ENCODE peak calls at places on chromosomes 7 and 10, in seven cellular contexts. One of them, this sample, is unnamed.

GRCh38 chr7:95628831-95629439 is 32.6 kb upstream of the PDK4 start:
- DNase-seq in endothelial cell: no peak
- DNase-seq in AG09319: no peak
- DNase-seq in activated CD8-positive, alpha-beta T cell treated with anti-CD3 and anti-CD28 coated beads for 36 hours: no peak
- DNase-seq in IMR-90: peak; percentile 13
- DNase-seq in HFF-Myc: no peak
- DNase-seq in tibial nerve: no peak
- DNase-seq in this sample: peak; percentile 33

GRCh38 chr10:116044722-116045374 is 228.2 kb downstream of the GFRA1 start:
- DNase-seq in AG09319: peak; percentile 7
- DNase-seq in activated CD8-positive, alpha-beta T cell treated with anti-CD3 and anti-CD28 coated beads for 36 hours: no peak
- DNase-seq in endothelial cell: no peak
- DNase-seq in IMR-90: no peak
- DNase-seq in tibial nerve: peak; percentile 41
- DNase-seq in HFF-Myc: no peak
- DNase-seq in this sample: no peak

GRCh38 chr10:33136271-33136670 is 178.2 kb upstream of the ITGB1 start:
- DNase-seq in AG09319: peak; percentile 53
- DNase-seq in endothelial cell: no peak
- DNase-seq in HFF-Myc: no peak
- DNase-seq in tibial nerve: no peak
- DNase-seq in IMR-90: peak; percentile 77
- DNase-seq in activated CD8-positive, alpha-beta T cell treated with anti-CD3 and anti-CD28 coated beads for 36 hours: peak; percentile 45
- DNase-seq in this sample: peak; percentile 87

GRCh38 chr10:50605280-50606270 is 18.2 kb downstream of the SGMS1 start:
- DNase-seq in AG09319: peak; percentile 87
- DNase-seq in IMR-90: peak; percentile 98
- DNase-seq in endothelial cell: no peak
- DNase-seq in activated CD8-positive, alpha-beta T cell treated with anti-CD3 and anti-CD28 coated beads for 36 hours: no peak
- DNase-seq in HFF-Myc: no peak
- DNase-seq in tibial nerve: peak; percentile 56
- DNase-seq in this sample: peak; percentile 97

GRCh38 chr7:148155826-148156225 is 434.7 kb upstream of the C7orf33 start:
- DNase-seq in HFF-Myc: no peak
- DNase-seq in IMR-90: no peak
- DNase-seq in tibial nerve: no peak
- DNase-seq in AG09319: no peak
- DNase-seq in activated CD8-positive, alpha-beta T cell treated with anti-CD3 and anti-CD28 coated beads for 36 hours: no peak
- DNase-seq in endothelial cell: no peak
- DNase-seq in this sample: no peak

GRCh38 chr7:45180084-45180986 is 22.7 kb downstream of the RAMP3 start:
- DNase-seq in IMR-90: no peak
- DNase-seq in HFF-Myc: no peak
- DNase-seq in activated CD8-positive, alpha-beta T cell treated with anti-CD3 and anti-CD28 coated beads for 36 hours: no peak
- DNase-seq in endothelial cell: no peak
- DNase-seq in tibial nerve: no peak
- DNase-seq in AG09319: no peak
- DNase-seq in this sample: no peak

GRCh38 chr7:22700559-22701002 is 26.4 kb upstream of the IL6 start:
- DNase-seq in HFF-Myc: no peak
- DNase-seq in activated CD8-positive, alpha-beta T cell treated with anti-CD3 and anti-CD28 coated beads for 36 hours: no peak
- DNase-seq in endothelial cell: no peak
- DNase-seq in IMR-90: peak; percentile 86
- DNase-seq in AG09319: no peak
- DNase-seq in tibial nerve: no peak
- DNase-seq in this sample: no peak

GRCh38 chr7:149456770-149457421 is 4.0 kb downstream of the ZNF777 start:
- DNase-seq in activated CD8-positive, alpha-beta T cell treated with anti-CD3 and anti-CD28 coated beads for 36 hours: no peak
- DNase-seq in IMR-90: peak; percentile 20
- DNase-seq in tibial nerve: no peak
- DNase-seq in AG09319: no peak
- DNase-seq in endothelial cell: no peak
- DNase-seq in HFF-Myc: no peak
- DNase-seq in this sample: peak; percentile 25

GRCh38 chr7:101554584-101555268 is 74.4 kb downstream of the MYL10 start:
- DNase-seq in activated CD8-positive, alpha-beta T cell treated with anti-CD3 and anti-CD28 coated beads for 36 hours: no peak
- DNase-seq in endothelial cell: no peak
- DNase-seq in AG09319: no peak
- DNase-seq in HFF-Myc: no peak
- DNase-seq in tibial nerve: no peak
- DNase-seq in IMR-90: no peak
- DNase-seq in this sample: no peak

GRCh38 chr10:66799474-66799873 is 126.4 kb upstream of the LRRTM3 start:
- DNase-seq in HFF-Myc: no peak
- DNase-seq in AG09319: no peak
- DNase-seq in activated CD8-positive, alpha-beta T cell treated with anti-CD3 and anti-CD28 coated beads for 36 hours: no peak
- DNase-seq in tibial nerve: no peak
- DNase-seq in IMR-90: no peak
- DNase-seq in endothelial cell: no peak
- DNase-seq in this sample: no peak

GRCh38 chr7:151141855-151142685 is 25.4 kb downstream of the GBX1 start:
- DNase-seq in tibial nerve: no peak
- DNase-seq in endothelial cell: no peak
- DNase-seq in activated CD8-positive, alpha-beta T cell treated with anti-CD3 and anti-CD28 coated beads for 36 hours: no peak
- DNase-seq in HFF-Myc: no peak
- DNase-seq in AG09319: no peak
- DNase-seq in IMR-90: no peak
- DNase-seq in this sample: no peak

GRCh38 chr10:132111871-132112341 is 46.2 kb downstream of the JAKMIP3 start:
- DNase-seq in AG09319: no peak
- DNase-seq in endothelial cell: peak; percentile 1
- DNase-seq in HFF-Myc: no peak
- DNase-seq in activated CD8-positive, alpha-beta T cell treated with anti-CD3 and anti-CD28 coated beads for 36 hours: no peak
- DNase-seq in IMR-90: no peak
- DNase-seq in tibial nerve: no peak
- DNase-seq in this sample: no peak

GRCh38 chr10:5470062-5470751 is 29.2 kb downstream of the CALML5 start:
- DNase-seq in AG09319: no peak
- DNase-seq in endothelial cell: no peak
- DNase-seq in activated CD8-positive, alpha-beta T cell treated with anti-CD3 and anti-CD28 coated beads for 36 hours: no peak
- DNase-seq in IMR-90: no peak
- DNase-seq in HFF-Myc: no peak
- DNase-seq in tibial nerve: no peak
- DNase-seq in this sample: no peak

GRCh38 chr10:51897560-51897959 is 198.2 kb upstream of the CSTF2T start:
- DNase-seq in HFF-Myc: no peak
- DNase-seq in AG09319: no peak
- DNase-seq in endothelial cell: no peak
- DNase-seq in tibial nerve: no peak
- DNase-seq in activated CD8-positive, alpha-beta T cell treated with anti-CD3 and anti-CD28 coated beads for 36 hours: no peak
- DNase-seq in IMR-90: no peak
- DNase-seq in this sample: no peak

GRCh38 chr7:5450549-5451327 is 27.1 kb upstream of the TNRC18 start:
- DNase-seq in IMR-90: peak; percentile 34
- DNase-seq in activated CD8-positive, alpha-beta T cell treated with anti-CD3 and anti-CD28 coated beads for 36 hours: peak; percentile 63
- DNase-seq in tibial nerve: peak; percentile 55
- DNase-seq in HFF-Myc: no peak
- DNase-seq in AG09319: no peak
- DNase-seq in endothelial cell: peak; percentile 65
- DNase-seq in this sample: peak; percentile 50

GRCh38 chr7:89757910-89758309 is 396.4 kb upstream of the STEAP1 start:
- DNase-seq in IMR-90: no peak
- DNase-seq in endothelial cell: no peak
- DNase-seq in activated CD8-positive, alpha-beta T cell treated with anti-CD3 and anti-CD28 coated beads for 36 hours: no peak
- DNase-seq in AG09319: no peak
- DNase-seq in HFF-Myc: no peak
- DNase-seq in tibial nerve: no peak
- DNase-seq in this sample: peak; percentile 35

GRCh38 chr7:64184376-64184775 is 22.6 kb upstream of the ZNF735 start:
- DNase-seq in endothelial cell: no peak
- DNase-seq in HFF-Myc: no peak
- DNase-seq in activated CD8-positive, alpha-beta T cell treated with anti-CD3 and anti-CD28 coated beads for 36 hours: no peak
- DNase-seq in AG09319: no peak
- DNase-seq in IMR-90: no peak
- DNase-seq in tibial nerve: no peak
- DNase-seq in this sample: no peak

GRCh38 chr7:64183827-64184372 is 23.1 kb upstream of the ZNF735 start:
- DNase-seq in tibial nerve: no peak
- DNase-seq in AG09319: no peak
- DNase-seq in activated CD8-positive, alpha-beta T cell treated with anti-CD3 and anti-CD28 coated beads for 36 hours: no peak
- DNase-seq in HFF-Myc: no peak
- DNase-seq in IMR-90: no peak
- DNase-seq in endothelial cell: no peak
- DNase-seq in this sample: no peak

GRCh38 chr7:64181586-64181985 is 25.4 kb upstream of the ZNF735 start:
- DNase-seq in HFF-Myc: no peak
- DNase-seq in endothelial cell: no peak
- DNase-seq in activated CD8-positive, alpha-beta T cell treated with anti-CD3 and anti-CD28 coated beads for 36 hours: no peak
- DNase-seq in tibial nerve: no peak
- DNase-seq in IMR-90: no peak
- DNase-seq in AG09319: no peak
- DNase-seq in this sample: no peak

GRCh38 chr7:64182036-64182790 is 24.8 kb upstream of the ZNF735 start:
- DNase-seq in HFF-Myc: no peak
- DNase-seq in activated CD8-positive, alpha-beta T cell treated with anti-CD3 and anti-CD28 coated beads for 36 hours: no peak
- DNase-seq in AG09319: no peak
- DNase-seq in endothelial cell: no peak
- DNase-seq in IMR-90: no peak
- DNase-seq in tibial nerve: no peak
- DNase-seq in this sample: no peak

DNA sequence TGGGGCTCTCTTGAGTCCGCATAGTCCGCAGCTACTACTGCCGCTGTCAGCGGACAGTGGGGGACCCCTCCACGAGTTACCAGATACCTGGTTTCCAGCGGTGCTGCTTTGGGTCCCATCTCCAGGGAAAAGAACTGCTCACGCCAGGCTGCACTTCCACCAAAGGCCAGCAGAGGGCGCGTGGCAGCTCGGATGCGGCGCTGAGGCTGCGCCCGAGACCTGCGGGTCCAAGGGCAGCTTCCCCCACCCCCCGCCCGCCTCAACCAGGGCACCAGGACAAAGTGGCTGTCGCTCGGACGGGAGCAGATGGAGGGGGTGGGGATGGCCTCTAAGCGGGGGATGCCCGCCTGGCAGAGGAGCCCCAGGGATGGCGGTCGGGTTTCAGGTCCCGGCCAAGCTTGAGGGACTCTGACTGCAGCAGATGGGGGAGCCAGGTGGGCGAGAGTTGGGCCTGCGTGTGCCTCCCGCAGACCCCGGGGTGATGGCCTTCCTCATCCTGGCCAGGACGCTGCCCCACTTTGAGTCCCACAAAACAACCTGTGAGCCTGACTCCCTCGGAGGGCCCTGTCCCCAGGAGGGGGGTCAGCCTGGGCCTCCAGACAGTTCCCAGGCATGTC is 23.8 kb upstream of the ZNF735 start:
- DNase-seq in AG09319: no peak
- DNase-seq in activated CD8-positive, alpha-beta T cell treated with anti-CD3 and anti-CD28 coated beads for 36 hours: peak; percentile 47
- DNase-seq in tibial nerve: no peak
- DNase-seq in HFF-Myc: no peak
- DNase-seq in endothelial cell: no peak
- DNase-seq in IMR-90: no peak
- DNase-seq in this sample: no peak
- TF ChIP-seq CTCF in AG09319: peak; percentile 20
- TF ChIP-seq CTCF in activated CD8-positive, alpha-beta T cell treated with anti-CD3 and anti-CD28 coated beads for 36 hours: peak; percentile 84
- TF ChIP-seq CTCF in tibial nerve: peak; percentile 65
- TF ChIP-seq CTCF in HFF-Myc: peak; percentile 47
- TF ChIP-seq CTCF in endothelial cell: peak; percentile 51
- TF ChIP-seq CTCF in IMR-90: peak; percentile 22
- TF ChIP-seq CTCF in this sample: peak; percentile 29

GRCh38 chr7:43208189-43208588 is 95.7 kb downstream of the HECW1 start:
- DNase-seq in AG09319: no peak
- DNase-seq in endothelial cell: no peak
- DNase-seq in HFF-Myc: no peak
- DNase-seq in tibial nerve: no peak
- DNase-seq in activated CD8-positive, alpha-beta T cell treated with anti-CD3 and anti-CD28 coated beads for 36 hours: no peak
- DNase-seq in IMR-90: no peak
- DNase-seq in this sample: no peak

GRCh38 chr7:43212921-43213320 is 100.5 kb downstream of the HECW1 start:
- DNase-seq in tibial nerve: no peak
- DNase-seq in HFF-Myc: no peak
- DNase-seq in activated CD8-positive, alpha-beta T cell treated with anti-CD3 and anti-CD28 coated beads for 36 hours: no peak
- DNase-seq in IMR-90: no peak
- DNase-seq in AG09319: no peak
- DNase-seq in endothelial cell: no peak
- DNase-seq in this sample: no peak

GRCh38 chr7:43215061-43215460 is 102.6 kb downstream of the HECW1 start:
- DNase-seq in HFF-Myc: no peak
- DNase-seq in IMR-90: no peak
- DNase-seq in endothelial cell: no peak
- DNase-seq in activated CD8-positive, alpha-beta T cell treated with anti-CD3 and anti-CD28 coated beads for 36 hours: no peak
- DNase-seq in tibial nerve: no peak
- DNase-seq in AG09319: no peak
- DNase-seq in this sample: no peak

GRCh38 chr7:43211693-43212092 is 99.2 kb downstream of the HECW1 start:
- DNase-seq in endothelial cell: no peak
- DNase-seq in activated CD8-positive, alpha-beta T cell treated with anti-CD3 and anti-CD28 coated beads for 36 hours: no peak
- DNase-seq in IMR-90: no peak
- DNase-seq in HFF-Myc: no peak
- DNase-seq in AG09319: no peak
- DNase-seq in tibial nerve: no peak
- DNase-seq in this sample: no peak

DNA sequence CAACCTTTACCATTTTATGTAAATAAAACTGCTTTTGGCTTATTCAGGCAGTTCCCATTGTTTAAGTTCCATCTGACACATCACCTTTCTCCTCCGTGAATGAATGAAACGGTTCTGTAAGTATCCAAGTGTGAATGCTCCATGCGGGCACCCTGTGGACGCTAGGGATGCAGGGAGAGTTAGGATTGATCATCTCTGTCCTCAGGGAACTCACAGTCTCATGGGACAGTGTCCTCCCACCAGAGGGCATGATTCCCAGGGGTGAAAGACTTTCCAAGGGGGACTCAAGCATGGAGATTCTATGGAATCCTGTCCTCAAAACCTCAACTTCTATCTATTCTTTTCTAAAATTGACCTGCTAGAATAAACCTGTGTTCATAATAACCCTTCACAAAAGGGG is 98.8 kb downstream of the HECW1 start:
- DNase-seq in activated CD8-positive, alpha-beta T cell treated with anti-CD3 and anti-CD28 coated beads for 36 hours: no peak
- DNase-seq in AG09319: no peak
- DNase-seq in endothelial cell: peak; percentile 30
- DNase-seq in tibial nerve: no peak
- DNase-seq in IMR-90: no peak
- DNase-seq in HFF-Myc: no peak
- DNase-seq in this sample: no peak
- TF ChIP-seq CTCF in activated CD8-positive, alpha-beta T cell treated with anti-CD3 and anti-CD28 coated beads for 36 hours: no peak
- TF ChIP-seq CTCF in AG09319: no peak
- TF ChIP-seq CTCF in endothelial cell: no peak
- TF ChIP-seq CTCF in tibial nerve: no peak
- TF ChIP-seq CTCF in IMR-90: no peak
- TF ChIP-seq CTCF in HFF-Myc: peak; percentile 40
- TF ChIP-seq CTCF in this sample: no peak

DNA sequence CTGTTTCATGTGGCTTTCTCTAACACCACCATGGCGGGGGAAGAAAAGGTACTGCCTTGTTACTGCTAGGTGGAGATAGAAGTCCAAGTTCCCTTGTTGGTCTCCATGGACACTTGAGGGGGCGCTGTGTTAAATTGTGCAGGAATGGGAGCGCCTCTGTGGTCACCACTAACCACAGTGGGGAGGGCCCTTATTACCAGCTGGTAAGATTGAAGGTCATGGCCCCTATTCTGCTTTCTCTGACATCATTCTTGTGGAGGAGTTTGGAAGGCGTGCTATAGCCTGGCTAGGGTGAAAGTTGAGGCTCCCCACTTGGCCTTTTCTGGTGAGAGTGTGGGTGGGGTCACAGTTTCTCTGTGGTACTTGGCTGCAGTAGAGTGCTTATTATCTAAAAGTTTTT is 14.9 kb upstream of the MXI1 start:
- DNase-seq in IMR-90: no peak
- DNase-seq in activated CD8-positive, alpha-beta T cell treated with anti-CD3 and anti-CD28 coated beads for 36 hours: peak; percentile 69
- DNase-seq in HFF-Myc: no peak
- DNase-seq in tibial nerve: no peak
- DNase-seq in endothelial cell: no peak
- DNase-seq in AG09319: no peak
- DNase-seq in this sample: no peak
- TF ChIP-seq CTCF in IMR-90: no peak
- TF ChIP-seq CTCF in activated CD8-positive, alpha-beta T cell treated with anti-CD3 and anti-CD28 coated beads for 36 hours: no peak
- TF ChIP-seq CTCF in HFF-Myc: peak; percentile 20
- TF ChIP-seq CTCF in tibial nerve: no peak
- TF ChIP-seq CTCF in endothelial cell: no peak
- TF ChIP-seq CTCF in AG09319: no peak
- TF ChIP-seq CTCF in this sample: no peak

GRCh38 chr7:113113912-113114311 is 4.4 kb downstream of the SMIM30 start:
- DNase-seq in activated CD8-positive, alpha-beta T cell treated with anti-CD3 and anti-CD28 coated beads for 36 hours: peak; percentile 6
- DNase-seq in AG09319: no peak
- DNase-seq in HFF-Myc: no peak
- DNase-seq in endothelial cell: no peak
- DNase-seq in IMR-90: no peak
- DNase-seq in tibial nerve: no peak
- DNase-seq in this sample: peak; percentile 54
- TF ChIP-seq CTCF in activated CD8-positive, alpha-beta T cell treated with anti-CD3 and anti-CD28 coated beads for 36 hours: no peak
- TF ChIP-seq CTCF in AG09319: peak; percentile 4
- TF ChIP-seq CTCF in HFF-Myc: peak; percentile 10
- TF ChIP-seq CTCF in endothelial cell: no peak
- TF ChIP-seq CTCF in IMR-90: no peak
- TF ChIP-seq CTCF in tibial nerve: no peak
- TF ChIP-seq CTCF in this sample: peak; percentile 27